ENCODE peak calls at places on chromosomes 3 and 15, in nine cellular contexts. B is psoas muscle, I is heart right ventricle, W is lung, L is testis, S is AG09309, Q is HCT116, P is GM12878, R is thyroid gland. V is an unnamed sample.

GRCh38 chr15:37096878-37097568 is 3.3 kb downstream of the MEIS2 start:
- DNase-seq in W (no peak), Q (no peak), P (no peak), R (no peak), B (no peak), L (no peak), I (no peak), S (no peak), V (no peak)

GRCh38 chr15:42384597-42384996 is 25.3 kb downstream of the CAPN3 start:
- DNase-seq in S (no peak), B (no peak), P (no peak), Q (no peak), R (no peak), W (no peak), I (no peak), L (no peak), V (no peak)

GRCh38 chr15:73075151-73075859 is 23.0 kb downstream of the NEO1 start:
- DNase-seq in B (no peak), I (no peak), Q (no peak), P (no peak), L (no peak), S (no peak), W (no peak), R (no peak), V (no peak)

GRCh38 chr3:170528731-170529130 is 57.1 kb downstream of the SLC7A14 start:
- DNase-seq in S (no peak), Q (no peak), R (no peak), I (no peak), P (no peak), L (no peak), B (no peak), W (no peak), V (no peak)

GRCh38 chr3:131735544-131735943 is 232.8 kb upstream of the MRPL3 start:
- DNase-seq in P (no peak), B (no peak), W (no peak), L (no peak), Q (no peak), S (no peak), R (no peak), I (no peak), V (no peak)

GRCh38 chr3:139313921-139314320 is 29.9 kb upstream of the MRPS22 start:
- DNase-seq in L (no peak), R (no peak), S (no peak), Q (no peak), P (no peak), W (no peak), I (no peak), B (no peak), V (no peak)

GRCh38 chr3:41111011-41111410 is 88.3 kb upstream of the CTNNB1 start:
- DNase-seq in P (no peak), I (no peak), Q (no peak), W (no peak), R (no peak), L (no peak), S (no peak), B (no peak), V (no peak)

GRCh38 chr3:133610031-133610430 is 36.5 kb downstream of the CDV3 start:
- DNase-seq in I (no peak), S (no peak), L (no peak), W (no peak), P (no peak), B (no peak), Q (no peak), R (no peak), V (no peak)

GRCh38 chr3:106609666-106610301 is 741.0 kb upstream of the CBLB start:
- DNase-seq in B (peak), S (peak), Q (peak), P (peak), I (peak), W (peak), L (peak), R (peak), V (peak)

DNA sequence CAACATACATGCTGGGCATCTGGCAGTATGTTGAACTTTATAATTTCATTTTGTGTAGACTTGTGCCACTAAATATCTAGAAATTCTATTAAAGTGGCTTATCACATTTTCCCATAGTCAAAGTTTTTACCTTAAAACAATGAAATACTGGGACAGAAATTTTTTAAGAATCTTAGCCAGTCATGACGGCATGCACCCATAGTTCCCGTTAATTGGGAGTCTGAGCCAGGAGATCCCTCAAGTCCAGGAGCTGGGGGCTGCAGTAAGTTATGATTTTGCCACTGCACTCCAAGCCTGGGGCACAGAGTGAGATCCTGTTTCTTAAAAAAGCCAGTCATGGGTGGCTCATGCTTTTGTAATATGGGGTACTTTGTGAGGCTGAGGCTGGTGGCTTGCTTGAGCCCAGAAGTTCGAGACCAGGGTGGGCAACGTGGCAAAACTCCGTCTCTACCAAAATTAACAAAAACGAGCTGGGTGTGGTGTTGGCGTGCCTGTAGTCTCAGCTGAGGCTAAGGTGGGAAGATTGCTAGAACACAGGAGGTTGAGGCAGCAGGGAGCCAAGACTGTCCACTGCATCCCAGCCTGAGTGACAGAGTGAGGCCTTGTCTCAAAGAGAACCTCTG is 3.1 kb downstream of the RPSA start:
- DNase-seq in R (no peak), L (no peak), W (no peak), B (no peak), Q (no peak), S (no peak), P (no peak), I (no peak), V (no peak)
- H3K4me3 ChIP-seq in R (no peak), L (no peak), W (no peak), B (peak), Q (no peak), S (no peak), P (peak), I (no peak), V (no peak)

GRCh38 chr3:190197346-190197763 is 76.7 kb upstream of the P3H2 start:
- DNase-seq in R (no peak), B (no peak), P (no peak), W (no peak), I (no peak), S (no peak), L (no peak), Q (no peak), V (no peak)
- TF ChIP-seq CTCF in R (no peak), B (no peak), P (no peak), W (no peak), I (no peak), S (no peak), L (no peak), Q (no peak), V (no peak)

GRCh38 chr15:65384895-65385867 is 7.4 kb upstream of the IGDCC3 start:
- DNase-seq in L (peak), B (peak), Q (peak), W (peak), R (peak), I (peak), S (no peak), P (no peak), V (peak)
- H3K4me3 ChIP-seq in L (peak), B (peak), Q (peak), W (no peak), R (peak), I (peak), S (no peak), P (no peak), V (peak)

DNA sequence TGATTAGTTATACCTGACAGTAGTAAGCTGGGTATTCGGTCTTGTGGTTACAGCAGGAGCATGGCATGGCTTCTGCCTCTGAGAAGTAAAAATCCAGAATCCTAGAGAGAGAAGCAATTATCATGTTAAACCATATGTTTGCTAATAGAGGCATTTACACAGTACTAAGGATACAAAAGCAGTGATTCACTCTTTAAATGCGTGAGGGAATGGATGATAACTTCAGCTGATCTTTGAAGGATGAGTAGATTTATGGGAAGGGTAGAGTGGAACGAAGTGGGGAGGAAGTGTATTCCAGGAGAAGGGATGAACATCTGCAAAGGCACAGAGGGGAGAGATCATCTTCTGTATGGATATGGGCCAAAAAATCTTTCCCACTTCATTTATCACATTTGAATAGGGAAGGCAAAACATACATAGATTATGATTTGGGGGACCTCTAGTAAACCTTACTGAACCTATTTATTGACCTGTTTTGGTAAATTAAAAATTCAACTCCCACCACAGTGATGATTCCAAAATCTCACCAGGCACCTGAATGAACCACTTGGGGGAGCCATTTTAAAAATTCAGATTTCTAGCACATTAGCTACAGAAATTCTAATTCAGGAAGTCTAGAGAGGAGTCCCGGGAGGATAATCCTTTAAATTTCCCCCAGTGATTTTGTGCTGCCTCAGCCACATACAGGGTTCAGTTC is 35.1 kb downstream of the IGSF10 start:
- DNase-seq in L (no peak), W (no peak), S (no peak), P (no peak), I (no peak), B (no peak), R (no peak), Q (no peak), V (no peak)
- TF ChIP-seq CTCF in L (no peak), W (no peak), S (peak), P (peak), I (no peak), B (no peak), R (no peak), Q (peak), V (no peak)

DNA sequence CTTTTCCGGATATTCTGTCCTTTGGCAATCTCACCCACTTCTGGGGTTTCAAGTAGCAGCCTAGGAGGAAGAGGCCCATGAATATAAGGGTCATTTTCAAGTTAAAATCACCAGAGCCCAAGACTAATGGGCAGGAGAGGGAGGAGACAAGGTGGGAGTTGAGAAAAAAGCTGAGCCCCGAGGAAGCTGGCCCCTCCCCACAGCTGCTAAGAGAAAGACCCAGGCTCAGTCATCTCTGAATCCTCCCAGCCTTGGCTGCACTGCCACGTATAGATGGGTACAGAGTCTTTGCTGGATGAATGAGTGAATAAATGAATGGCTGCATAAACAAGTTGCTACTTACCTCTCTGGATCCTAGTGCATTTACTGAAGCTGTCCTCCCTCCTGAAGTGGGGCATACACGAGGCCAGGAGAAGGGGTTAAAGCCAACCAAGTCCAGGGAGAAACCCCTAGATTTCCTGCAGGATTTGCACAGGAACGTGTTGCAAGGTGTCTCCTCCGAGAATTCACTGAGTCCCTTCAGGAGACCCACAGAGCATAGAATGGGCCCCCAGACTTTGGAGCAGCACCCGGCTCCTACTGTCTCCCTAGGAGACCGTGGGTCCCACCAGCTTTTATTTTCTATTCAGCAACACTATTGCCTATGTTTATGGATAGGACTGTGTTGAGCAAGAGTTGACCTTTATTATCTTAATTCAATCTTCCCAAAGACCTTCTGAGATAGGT is 100.8 kb upstream of the LIPC start:
- DNase-seq in L (no peak), S (no peak), B (no peak), I (no peak), P (no peak), R (no peak), Q (no peak), W (no peak), V (no peak)
- H3K4me3 ChIP-seq in L (no peak), S (no peak), B (no peak), I (no peak), P (no peak), R (no peak), Q (peak), W (no peak), V (no peak)

GRCh38 chr3:191804935-191805334 is 344.0 kb downstream of the PYDC2 start:
- DNase-seq in L (no peak), B (no peak), W (no peak), S (no peak), P (no peak), Q (no peak), I (no peak), R (no peak), V (no peak)

GRCh38 chr3:191813245-191813644 is 352.3 kb downstream of the PYDC2 start:
- DNase-seq in L (no peak), W (no peak), I (no peak), S (no peak), B (no peak), R (no peak), P (no peak), Q (no peak), V (no peak)

GRCh38 chr3:191809326-191809949 is 348.5 kb downstream of the PYDC2 start:
- DNase-seq in L (no peak), P (no peak), W (no peak), S (no peak), I (no peak), Q (no peak), B (no peak), R (no peak), V (no peak)
- TF ChIP-seq CTCF in L (no peak), P (no peak), W (no peak), S (peak), I (peak), Q (peak), B (no peak), R (no peak), V (no peak)

GRCh38 chr15:23645379-23646164 is 2.1 kb downstream of the MAGEL2 start:
- DNase-seq in I (no peak), Q (no peak), P (no peak), W (no peak), R (no peak), L (no peak), B (no peak), S (no peak), V (peak)

GRCh38 chr15:23646165-23647000 is 1.3 kb downstream of the MAGEL2 start:
- DNase-seq in Q (no peak), W (no peak), P (no peak), B (peak), L (no peak), I (no peak), R (no peak), S (no peak), V (no peak)

GRCh38 chr15:23648920-23649515 is 1.4 kb upstream of the MAGEL2 start:
- DNase-seq in L (peak), B (peak), R (peak), S (no peak), P (no peak), Q (no peak), W (no peak), I (no peak), V (peak)

GRCh38 chr15:23647421-23648375 is at the start of gene MAGEL2:
- DNase-seq in I (no peak), W (no peak), B (peak), Q (no peak), P (no peak), R (peak), L (no peak), S (no peak), V (no peak)

GRCh38 chr15:23647001-23647295 is 719 bp downstream of the MAGEL2 start:
- DNase-seq in P (no peak), I (no peak), L (no peak), R (no peak), W (no peak), B (no peak), S (no peak), Q (no peak), V (no peak)
- H3K4me3 ChIP-seq in P (no peak), I (peak), L (peak), R (no peak), W (no peak), B (peak), S (no peak), Q (no peak), V (no peak)

DNA sequence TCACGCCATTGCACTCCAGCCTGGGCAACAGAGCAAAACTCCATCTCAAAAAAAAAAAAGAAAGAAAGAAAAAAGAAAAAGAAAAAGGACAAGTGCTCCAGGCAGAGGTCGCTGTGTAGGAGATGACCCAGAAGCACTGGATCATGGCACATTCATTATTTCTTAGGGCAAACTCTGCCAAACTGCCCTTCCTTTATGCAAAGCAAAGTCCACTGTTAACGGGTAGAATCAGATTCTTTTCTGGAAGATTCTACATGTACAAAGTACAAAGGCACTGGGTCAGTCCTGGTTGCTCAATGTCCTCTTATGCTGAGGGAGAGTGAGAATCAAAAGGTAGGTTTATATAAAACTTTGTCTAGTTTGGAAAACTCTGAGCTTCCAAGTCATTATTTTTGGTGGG is 144.9 kb downstream of the FEZF2 start:
- DNase-seq in Q (no peak), P (no peak), B (no peak), S (no peak), I (no peak), L (no peak), R (no peak), W (no peak), V (no peak)
- TF ChIP-seq CTCF in Q (no peak), P (no peak), B (no peak), S (no peak), I (no peak), L (no peak), R (no peak), W (no peak), V (no peak)

V was measured in transverse colon.